ENCODE peak calls at places on chromosomes 1 and 21, in seven cellular contexts. One of them, this sample, is unnamed.
A peak's percentile ranks its signal among the peaks of the same experiment; 100 is the strongest.

GRCh38 chr1:26387447-26387846 is 14.9 kb upstream of the ZNF683 start:
- DNase-seq in tibial nerve: no peak
- DNase-seq in ovary: no peak
- DNase-seq in choroid plexus epithelial cell: peak; percentile 51
- DNase-seq in neural crest cell: no peak
- DNase-seq in GM20000: no peak
- DNase-seq in kidney epithelial cell: no peak
- DNase-seq in this sample: peak; percentile 76

GRCh38 chr1:200376521-200376920 is 33.3 kb downstream of the ZNF281 start:
- DNase-seq in tibial nerve: no peak
- DNase-seq in ovary: no peak
- DNase-seq in choroid plexus epithelial cell: no peak
- DNase-seq in neural crest cell: no peak
- DNase-seq in GM20000: no peak
- DNase-seq in kidney epithelial cell: no peak
- DNase-seq in this sample: peak; percentile 74

GRCh38 chr1:53348491-53349368 is 20.9 kb upstream of the LRP8 start:
- DNase-seq in tibial nerve: no peak
- DNase-seq in ovary: peak; percentile 10
- DNase-seq in choroid plexus epithelial cell: peak; percentile 47
- DNase-seq in neural crest cell: no peak
- DNase-seq in GM20000: no peak
- DNase-seq in kidney epithelial cell: no peak
- DNase-seq in this sample: no peak

GRCh38 chr1:206521002-206521585 is 13.8 kb downstream of the RASSF5 start:
- DNase-seq in tibial nerve: no peak
- DNase-seq in ovary: no peak
- DNase-seq in choroid plexus epithelial cell: no peak
- DNase-seq in neural crest cell: no peak
- DNase-seq in GM20000: no peak
- DNase-seq in kidney epithelial cell: no peak
- DNase-seq in this sample: no peak

GRCh38 chr1:190754769-190755168 is 277.1 kb upstream of the BRINP3 start:
- DNase-seq in tibial nerve: no peak
- DNase-seq in ovary: no peak
- DNase-seq in choroid plexus epithelial cell: peak; percentile 85
- DNase-seq in neural crest cell: no peak
- DNase-seq in GM20000: no peak
- DNase-seq in kidney epithelial cell: no peak
- DNase-seq in this sample: peak; percentile 9

GRCh38 chr1:209756608-209757445 is 974 bp downstream of the TRAF3IP3 start:
- DNase-seq in tibial nerve: no peak
- DNase-seq in ovary: no peak
- DNase-seq in choroid plexus epithelial cell: no peak
- DNase-seq in neural crest cell: no peak
- DNase-seq in GM20000: peak; percentile 32
- DNase-seq in kidney epithelial cell: no peak
- DNase-seq in this sample: peak; percentile 11

GRCh38 chr1:26148887-26149286 is 10.0 kb upstream of the FAM110D start:
- DNase-seq in tibial nerve: no peak
- DNase-seq in ovary: no peak
- DNase-seq in choroid plexus epithelial cell: no peak
- DNase-seq in neural crest cell: no peak
- DNase-seq in GM20000: no peak
- DNase-seq in kidney epithelial cell: no peak
- DNase-seq in this sample: no peak

GRCh38 chr1:66350001-66350547 is 183.9 kb upstream of the SGIP1 start:
- DNase-seq in tibial nerve: peak; percentile 49
- DNase-seq in ovary: no peak
- DNase-seq in choroid plexus epithelial cell: no peak
- DNase-seq in neural crest cell: no peak
- DNase-seq in GM20000: no peak
- DNase-seq in kidney epithelial cell: no peak
- DNase-seq in this sample: peak; percentile 54

GRCh38 chr1:247172956-247173355 is 1.1 kb upstream of the ZNF124 start:
- DNase-seq in tibial nerve: no peak
- DNase-seq in ovary: no peak
- DNase-seq in choroid plexus epithelial cell: peak; percentile 8
- DNase-seq in neural crest cell: no peak
- DNase-seq in GM20000: no peak
- DNase-seq in kidney epithelial cell: no peak
- DNase-seq in this sample: no peak

GRCh38 chr1:4760088-4760487 is 105.7 kb downstream of the AJAP1 start:
- DNase-seq in tibial nerve: no peak
- DNase-seq in ovary: no peak
- DNase-seq in choroid plexus epithelial cell: no peak
- DNase-seq in neural crest cell: no peak
- DNase-seq in GM20000: no peak
- DNase-seq in kidney epithelial cell: no peak
- DNase-seq in this sample: no peak

GRCh38 chr1:47575855-47576757 is 138.3 kb downstream of the FOXD2 start:
- DNase-seq in tibial nerve: no peak
- DNase-seq in ovary: no peak
- DNase-seq in choroid plexus epithelial cell: peak; percentile 86
- DNase-seq in neural crest cell: no peak
- DNase-seq in GM20000: no peak
- DNase-seq in kidney epithelial cell: no peak
- DNase-seq in this sample: no peak

GRCh38 chr1:9466780-9467755 is 72.2 kb upstream of the SLC25A33 start:
- DNase-seq in tibial nerve: no peak
- DNase-seq in ovary: peak; percentile 51
- DNase-seq in choroid plexus epithelial cell: peak; percentile 39
- DNase-seq in neural crest cell: no peak
- DNase-seq in GM20000: no peak
- DNase-seq in kidney epithelial cell: no peak
- DNase-seq in this sample: peak; percentile 14

GRCh38 chr1:39369568-39369967 is 121.9 kb upstream of the BMP8A start:
- DNase-seq in tibial nerve: no peak
- DNase-seq in ovary: no peak
- DNase-seq in choroid plexus epithelial cell: no peak
- DNase-seq in neural crest cell: no peak
- DNase-seq in GM20000: no peak
- DNase-seq in kidney epithelial cell: no peak
- DNase-seq in this sample: no peak

GRCh38 chr1:1059494-1060280 is 14.4 kb downstream of the RNF223 start:
- DNase-seq in tibial nerve: peak; percentile 85
- DNase-seq in ovary: peak; percentile 78
- DNase-seq in choroid plexus epithelial cell: peak; percentile 72
- DNase-seq in neural crest cell: peak; percentile 78
- DNase-seq in GM20000: peak; percentile 99
- DNase-seq in kidney epithelial cell: no peak
- DNase-seq in this sample: peak; percentile 77

GRCh38 chr21:31343680-31344480 is at the start of gene TIAM1:
- DNase-seq in tibial nerve: peak; percentile 64
- DNase-seq in ovary: no peak
- DNase-seq in choroid plexus epithelial cell: peak; percentile 81
- DNase-seq in neural crest cell: peak; percentile 31
- DNase-seq in GM20000: peak; percentile 27
- DNase-seq in kidney epithelial cell: no peak
- DNase-seq in this sample: peak; percentile 89

GRCh38 chr1:227894831-227895451 is 52.8 kb downstream of the WNT9A start:
- DNase-seq in tibial nerve: no peak
- DNase-seq in ovary: peak; percentile 6
- DNase-seq in choroid plexus epithelial cell: no peak
- DNase-seq in neural crest cell: peak; percentile 1
- DNase-seq in GM20000: no peak
- DNase-seq in kidney epithelial cell: no peak
- DNase-seq in this sample: peak; percentile 23

GRCh38 chr21:35974801-35975200 is 85.5 kb downstream of the SETD4 start:
- DNase-seq in tibial nerve: no peak
- DNase-seq in ovary: no peak
- DNase-seq in choroid plexus epithelial cell: peak; percentile 12
- DNase-seq in neural crest cell: no peak
- DNase-seq in GM20000: no peak
- DNase-seq in kidney epithelial cell: no peak
- DNase-seq in this sample: no peak

GRCh38 chr1:27525296-27526271 is 35.6 kb upstream of the WASF2 start:
- DNase-seq in tibial nerve: peak; percentile 42
- DNase-seq in ovary: peak; percentile 75
- DNase-seq in choroid plexus epithelial cell: peak; percentile 83
- DNase-seq in neural crest cell: peak; percentile 51
- DNase-seq in GM20000: peak; percentile 89
- DNase-seq in kidney epithelial cell: no peak
- DNase-seq in this sample: peak; percentile 69

GRCh38 chr1:209443361-209443931 is 140.1 kb upstream of the CAMK1G start:
- DNase-seq in tibial nerve: no peak
- DNase-seq in ovary: no peak
- DNase-seq in choroid plexus epithelial cell: no peak
- DNase-seq in neural crest cell: no peak
- DNase-seq in GM20000: no peak
- DNase-seq in kidney epithelial cell: no peak
- DNase-seq in this sample: no peak

GRCh38 chr1:173503391-173503790 is 26.3 kb downstream of the PRDX6 start:
- DNase-seq in tibial nerve: no peak
- DNase-seq in ovary: no peak
- DNase-seq in choroid plexus epithelial cell: peak; percentile 51
- DNase-seq in neural crest cell: no peak
- DNase-seq in GM20000: no peak
- DNase-seq in kidney epithelial cell: no peak
- DNase-seq in this sample: no peak

GRCh38 chr1:61253059-61253735 is 170.8 kb downstream of the NFIA start:
- DNase-seq in tibial nerve: peak; percentile 96
- DNase-seq in ovary: peak; percentile 62
- DNase-seq in choroid plexus epithelial cell: peak; percentile 94
- DNase-seq in neural crest cell: no peak
- DNase-seq in GM20000: no peak
- DNase-seq in kidney epithelial cell: no peak
- DNase-seq in this sample: peak; percentile 70

GRCh38 chr1:169321539-169321938 is 46.1 kb downstream of the NME7 start:
- DNase-seq in tibial nerve: no peak
- DNase-seq in ovary: no peak
- DNase-seq in choroid plexus epithelial cell: peak; percentile 71
- DNase-seq in neural crest cell: no peak
- DNase-seq in GM20000: no peak
- DNase-seq in kidney epithelial cell: no peak
- DNase-seq in this sample: peak; percentile 63

GRCh38 chr1:157505481-157506272 is 46.6 kb downstream of the FCRL5 start:
- DNase-seq in tibial nerve: peak; percentile 45
- DNase-seq in ovary: no peak
- DNase-seq in choroid plexus epithelial cell: peak; percentile 78
- DNase-seq in neural crest cell: peak; percentile 40
- DNase-seq in GM20000: peak; percentile 65
- DNase-seq in kidney epithelial cell: no peak
- DNase-seq in this sample: peak; percentile 36
- TF ChIP-seq CTCF in tibial nerve: peak; percentile 72
- TF ChIP-seq CTCF in ovary: no peak
- TF ChIP-seq CTCF in choroid plexus epithelial cell: peak; percentile 85
- TF ChIP-seq CTCF in neural crest cell: peak; percentile 77
- TF ChIP-seq CTCF in GM20000: peak; percentile 72
- TF ChIP-seq CTCF in kidney epithelial cell: peak; percentile 79
- TF ChIP-seq CTCF in this sample: peak; percentile 83

DNA sequence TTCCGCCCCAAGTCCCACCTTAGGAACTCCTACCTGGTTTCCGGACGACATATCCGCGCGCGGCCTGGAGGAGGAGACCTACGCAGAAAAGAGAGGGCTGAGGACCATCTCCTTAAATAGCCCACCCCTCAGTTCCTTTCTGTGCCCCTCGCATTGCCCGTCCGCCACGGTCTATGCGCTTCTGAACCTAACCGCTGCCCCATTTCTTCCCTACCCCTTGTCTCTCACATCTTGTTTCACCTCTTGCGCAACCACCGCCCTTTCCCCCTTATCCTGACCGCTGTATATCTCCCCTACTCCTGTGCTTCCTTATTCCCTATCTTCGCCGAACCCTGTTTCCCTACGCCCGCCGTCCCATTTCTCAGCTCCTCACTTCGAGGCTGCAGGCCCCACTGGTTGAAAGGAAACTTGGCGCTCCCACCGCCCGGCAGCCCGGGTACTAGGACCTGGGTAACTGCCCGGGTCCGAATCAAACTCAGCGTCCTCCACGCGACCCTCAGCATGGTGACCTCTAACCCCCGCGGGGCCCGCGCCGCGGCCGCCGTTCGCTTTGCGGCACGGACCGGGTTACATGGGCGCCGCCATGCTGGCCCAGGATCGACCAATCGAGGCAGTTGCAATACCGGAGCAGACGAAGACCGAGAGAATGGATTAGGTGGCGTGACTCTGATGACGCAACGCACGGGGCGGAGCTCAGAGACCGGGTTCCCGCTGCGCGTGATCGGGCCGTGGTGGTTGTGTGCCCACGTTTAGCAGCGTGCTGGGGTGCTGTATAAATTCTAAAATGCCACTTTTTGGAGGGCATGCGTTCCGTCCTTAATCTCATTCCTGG is at the start of gene MRPS15:
- DNase-seq in tibial nerve: peak; percentile 98
- DNase-seq in ovary: peak; percentile 97
- DNase-seq in choroid plexus epithelial cell: peak; percentile 97
- DNase-seq in neural crest cell: peak; percentile 84
- DNase-seq in GM20000: peak; percentile 93
- DNase-seq in kidney epithelial cell: peak; percentile 77
- DNase-seq in this sample: peak; percentile 93
- TF ChIP-seq CTCF in tibial nerve: no peak
- TF ChIP-seq CTCF in ovary: no peak
- TF ChIP-seq CTCF in choroid plexus epithelial cell: no peak
- TF ChIP-seq CTCF in neural crest cell: no peak
- TF ChIP-seq CTCF in GM20000: no peak
- TF ChIP-seq CTCF in kidney epithelial cell: no peak
- TF ChIP-seq CTCF in this sample: no peak

GRCh38 chr1:157880621-157881020 is 39.0 kb upstream of the CD5L start:
- DNase-seq in tibial nerve: no peak
- DNase-seq in ovary: no peak
- DNase-seq in choroid plexus epithelial cell: no peak
- DNase-seq in neural crest cell: no peak
- DNase-seq in GM20000: no peak
- DNase-seq in kidney epithelial cell: no peak
- DNase-seq in this sample: peak; percentile 2

GRCh38 chr1:157882560-157882959 is 41.0 kb upstream of the CD5L start:
- DNase-seq in tibial nerve: no peak
- DNase-seq in ovary: no peak
- DNase-seq in choroid plexus epithelial cell: no peak
- DNase-seq in neural crest cell: no peak
- DNase-seq in GM20000: no peak
- DNase-seq in kidney epithelial cell: no peak
- DNase-seq in this sample: no peak

GRCh38 chr1:157878059-157878458 is 36.5 kb upstream of the CD5L start:
- DNase-seq in tibial nerve: no peak
- DNase-seq in ovary: no peak
- DNase-seq in choroid plexus epithelial cell: peak; percentile 61
- DNase-seq in neural crest cell: no peak
- DNase-seq in GM20000: peak; percentile 16
- DNase-seq in kidney epithelial cell: peak; percentile 37
- DNase-seq in this sample: peak; percentile 35
- TF ChIP-seq CTCF in tibial nerve: peak; percentile 13
- TF ChIP-seq CTCF in ovary: no peak
- TF ChIP-seq CTCF in choroid plexus epithelial cell: peak; percentile 49
- TF ChIP-seq CTCF in neural crest cell: peak; percentile 51
- TF ChIP-seq CTCF in GM20000: peak; percentile 27
- TF ChIP-seq CTCF in kidney epithelial cell: peak; percentile 55
- TF ChIP-seq CTCF in this sample: peak; percentile 32

DNA sequence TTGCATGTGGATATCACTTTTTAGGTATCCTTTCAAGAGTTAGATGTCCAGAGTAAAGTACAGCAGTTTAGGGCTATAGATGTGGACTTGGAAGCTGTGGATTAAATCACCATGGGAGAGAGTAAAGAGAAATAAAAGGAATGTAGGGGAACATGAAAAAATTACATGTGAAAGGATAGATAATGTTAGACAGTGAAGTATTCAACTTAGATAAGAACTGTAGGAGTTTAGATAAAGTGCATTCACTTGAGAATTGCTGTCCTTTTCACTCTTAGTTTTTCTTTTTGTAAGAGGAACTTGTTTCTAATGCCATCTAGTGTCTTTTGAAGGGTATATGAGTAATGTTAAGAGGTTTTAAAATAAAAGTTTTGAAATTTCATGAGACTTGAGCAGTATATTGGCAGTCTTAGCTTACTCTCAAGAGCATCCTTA is 40.1 kb downstream of the MAST2 start:
- DNase-seq in tibial nerve: no peak
- DNase-seq in ovary: no peak
- DNase-seq in choroid plexus epithelial cell: peak; percentile 77
- DNase-seq in neural crest cell: no peak
- DNase-seq in GM20000: peak; percentile 16
- DNase-seq in kidney epithelial cell: no peak
- DNase-seq in this sample: no peak
- TF ChIP-seq CTCF in tibial nerve: peak; percentile 15
- TF ChIP-seq CTCF in ovary: no peak
- TF ChIP-seq CTCF in choroid plexus epithelial cell: peak; percentile 43
- TF ChIP-seq CTCF in neural crest cell: no peak
- TF ChIP-seq CTCF in GM20000: no peak
- TF ChIP-seq CTCF in kidney epithelial cell: no peak
- TF ChIP-seq CTCF in this sample: peak; percentile 9